ENCODE peak calls at places on chromosomes 4 and X, in four cellular contexts. B is neural progenitor cell, H is H7, C is AG09309. U is an unnamed sample.
A peak's percentile ranks its signal among the peaks of the same experiment; 100 is the strongest.

GRCh38 chr4:152115121-152115520 is 354.3 kb upstream of the GATB start:
- DNase-seq in H (no peak), C (no peak), B (no peak), U (no peak)

GRCh38 chr4:98614655-98615054 is 43.8 kb downstream of the TSPAN5 start:
- DNase-seq in C (no peak), B (no peak), H (no peak), U (no peak)

GRCh38 chrX:47217121-47217851 is 1.2 kb upstream of the CDK16 start:
- DNase-seq in C (no peak), H (no peak), B (no peak), U (no peak)

GRCh38 chr4:13833171-13833804 is 205.8 kb upstream of the BOD1L1 start:
- DNase-seq in H (no peak), C (no peak), B (no peak), U (no peak)

GRCh38 chrX:152896450-152896849 is 1.4 kb upstream of the ZNF185 start:
- DNase-seq in H (no peak), B (no peak), C (no peak), U (no peak)

GRCh38 chrX:129606918-129607317 is 47.8 kb downstream of the APLN start:
- DNase-seq in B (peak; percentile 63), C (no peak), H (peak; percentile 85), U (peak; percentile 53)

GRCh38 chrX:3548743-3549441 is 164.6 kb downstream of the PRKX start:
- DNase-seq in H (no peak), C (peak; percentile 87), B (peak; percentile 20), U (no peak)

GRCh38 chr4:8192748-8193738 is 6.0 kb upstream of the SH3TC1 start:
- DNase-seq in H (no peak), C (no peak), B (no peak), U (peak; percentile 24)

GRCh38 chrX:13816899-13817298 is at the start of gene GPM6B:
- DNase-seq in C (no peak), B (peak; percentile 65), H (peak; percentile 52), U (no peak)

U was measured in activated gamma-delta T cell treated with Interleukin-2 at 50 U/mL for 16 hours.